ENCODE peak calls at places on chromosome 4, in five cellular contexts. O is CD8-positive, alpha-beta T cell; B is K562; R is transverse colon; Y is cardiac fibroblast. Z is an unnamed sample.
A peak's percentile ranks its signal among the peaks of the same experiment; 100 is the strongest.

GRCh38 chr4:134327274-134328122 is 125.9 kb upstream of the PABPC4L start:
- DNase-seq in Y (no peak), O (no peak), B (peak; percentile 28), R (no peak), Z (no peak)

GRCh38 chr4:80989921-80990544 is 40.5 kb upstream of the BMP3 start:
- DNase-seq in B (peak; percentile 22), Y (peak; percentile 78), O (peak; percentile 17), R (no peak), Z (peak; percentile 70)

GRCh38 chr4:172892300-172892699 is 276.3 kb upstream of the GALNT7 start:
- DNase-seq in B (peak; percentile 26), Y (peak; percentile 5), R (no peak), O (no peak), Z (peak; percentile 51)

GRCh38 chr4:16590792-16591191 is 307.7 kb downstream of the LDB2 start:
- DNase-seq in Y (no peak), O (no peak), B (no peak), R (no peak), Z (no peak)

GRCh38 chr4:60216752-60217151 is 983.4 kb upstream of the ADGRL3 start:
- DNase-seq in O (no peak), Y (peak; percentile 53), R (no peak), B (no peak), Z (peak; percentile 76)

GRCh38 chr4:59818656-59819055 is 1381.5 kb upstream of the ADGRL3 start:
- DNase-seq in R (no peak), O (no peak), Y (no peak), B (no peak), Z (peak; percentile 39)

GRCh38 chr4:89072921-89073320 is 15.9 kb upstream of the FAM13A start:
- DNase-seq in B (no peak), O (no peak), Y (no peak), R (no peak), Z (no peak)

GRCh38 chr4:128668566-128668965 is 140.9 kb upstream of the JADE1 start:
- DNase-seq in B (no peak), R (no peak), O (no peak), Y (no peak), Z (no peak)

GRCh38 chr4:48081196-48081595 is 52.9 kb downstream of the TXK start:
- DNase-seq in O (no peak), Y (no peak), B (no peak), R (no peak), Z (no peak)

GRCh38 chr4:139973015-139973414 is 181.0 kb downstream of the MAML3 start:
- DNase-seq in O (no peak), R (no peak), B (no peak), Y (no peak), Z (no peak)

GRCh38 chr4:16836324-16836723 is 62.1 kb downstream of the LDB2 start:
- DNase-seq in O (no peak), R (no peak), B (no peak), Y (no peak), Z (no peak)

GRCh38 chr4:176222149-176222548 is 26.8 kb upstream of the SPATA4 start:
- DNase-seq in O (no peak), R (no peak), Y (no peak), B (no peak), Z (no peak)

GRCh38 chr4:118680808-118681207 is 4.4 kb upstream of the METTL14 start:
- DNase-seq in R (no peak), Y (no peak), B (no peak), O (no peak), Z (no peak)

GRCh38 chr4:96833831-96834230 is 993.9 kb downstream of the PDHA2 start:
- DNase-seq in O (no peak), B (no peak), Y (no peak), R (no peak), Z (peak; percentile 14)

GRCh38 chr4:126318376-126318775 is 1003.6 kb downstream of the FAT4 start:
- DNase-seq in R (no peak), O (no peak), B (no peak), Y (no peak), Z (no peak)

GRCh38 chr4:116925900-116926457 is 159.4 kb downstream of the TRAM1L1 start:
- DNase-seq in B (no peak), Y (no peak), O (no peak), R (no peak), Z (no peak)

GRCh38 chr4:184924516-184924915 is 93.8 kb upstream of the HELT start:
- DNase-seq in B (no peak), O (no peak), Y (no peak), R (no peak), Z (no peak)

GRCh38 chr4:16226816-16227461 is 668 bp upstream of the TAPT1 start:
- DNase-seq in R (peak; percentile 69), B (peak; percentile 52), O (peak; percentile 24), Y (peak; percentile 26), Z (peak; percentile 45)

GRCh38 chr4:27016551-27016950 is 155.9 kb downstream of the STIM2 start:
- DNase-seq in B (no peak), R (no peak), O (no peak), Y (no peak), Z (no peak)

GRCh38 chr4:83328486-83328885 is 6.2 kb downstream of the HPSE start:
- DNase-seq in B (peak; percentile 15), O (no peak), Y (no peak), R (no peak), Z (no peak)

GRCh38 chr4:104017213-104017612 is 297.4 kb upstream of the TACR3 start:
- DNase-seq in B (no peak), R (no peak), O (no peak), Y (no peak), Z (no peak)

GRCh38 chr4:101600287-101600686 is 190.2 kb upstream of the BANK1 start:
- DNase-seq in Y (no peak), B (no peak), O (no peak), R (no peak), Z (no peak)

GRCh38 chr4:81255524-81255923 is 40.5 kb upstream of the PRKG2 start:
- DNase-seq in O (no peak), B (no peak), Y (peak; percentile 63), R (no peak), Z (peak; percentile 47)

GRCh38 chr4:10582059-10582686 is 102.4 kb downstream of the CLNK start:
- DNase-seq in R (peak; percentile 36), Y (peak; percentile 73), O (peak; percentile 21), B (peak; percentile 57), Z (peak; percentile 69)

GRCh38 chr4:159296061-159296460 is 193.2 kb downstream of the RAPGEF2 start:
- DNase-seq in R (no peak), O (no peak), Y (no peak), B (no peak), Z (peak; percentile 56)

GRCh38 chr4:138216272-138216867 is 25.8 kb downstream of the SLC7A11 start:
- DNase-seq in B (no peak), R (no peak), Y (no peak), O (no peak), Z (no peak)

GRCh38 chr4:142271832-142272231 is 574.3 kb downstream of the INPP4B start:
- DNase-seq in R (no peak), O (no peak), Y (no peak), B (no peak), Z (no peak)

GRCh38 chr4:48167538-48168263 is 33.7 kb upstream of the TXK start:
- DNase-seq in Y (no peak), R (no peak), O (no peak), B (no peak), Z (no peak)

GRCh38 chr4:74934016-74934821 is 1.3 kb downstream of the PARM1 start:
- DNase-seq in Y (peak; percentile 26), O (no peak), R (peak; percentile 54), B (no peak), Z (peak; percentile 33)

GRCh38 chr4:90113881-90114457 is 13.2 kb upstream of the CCSER1 start:
- DNase-seq in Y (no peak), O (no peak), R (no peak), B (no peak), Z (no peak)

GRCh38 chr4:114005569-114006442 is 26.4 kb upstream of the ARSJ start:
- DNase-seq in Y (peak; percentile 70), B (no peak), O (no peak), R (no peak), Z (peak; percentile 60)

GRCh38 chr4:56051049-56051709 is 102.4 kb downstream of the CEP135 start:
- DNase-seq in B (no peak), Y (no peak), R (no peak), O (no peak), Z (no peak)

GRCh38 chr4:23770011-23770410 is 119.8 kb downstream of the PPARGC1A start:
- DNase-seq in Y (peak; percentile 14), O (no peak), B (no peak), R (no peak), Z (peak; percentile 38)

GRCh38 chr4:158239196-158239595 is 28.9 kb downstream of the TMEM144 start:
- DNase-seq in B (no peak), R (no peak), O (no peak), Y (no peak), Z (no peak)

GRCh38 chr4:19722404-19722803 is 529.3 kb upstream of the SLIT2 start:
- DNase-seq in R (no peak), B (no peak), Y (no peak), O (no peak), Z (no peak)

GRCh38 chr4:107153956-107154355 is 117.8 kb upstream of the DKK2 start:
- DNase-seq in Y (no peak), O (no peak), R (no peak), B (no peak), Z (no peak)

GRCh38 chr4:88012652-88013051 is 5.2 kb downstream of the PKD2 start:
- DNase-seq in O (no peak), B (no peak), Y (no peak), R (no peak), Z (no peak)

GRCh38 chr4:99301376-99302164 is 10.8 kb upstream of the ADH1A start:
- DNase-seq in R (no peak), O (no peak), Y (peak; percentile 41), B (no peak), Z (peak; percentile 41)

DNA sequence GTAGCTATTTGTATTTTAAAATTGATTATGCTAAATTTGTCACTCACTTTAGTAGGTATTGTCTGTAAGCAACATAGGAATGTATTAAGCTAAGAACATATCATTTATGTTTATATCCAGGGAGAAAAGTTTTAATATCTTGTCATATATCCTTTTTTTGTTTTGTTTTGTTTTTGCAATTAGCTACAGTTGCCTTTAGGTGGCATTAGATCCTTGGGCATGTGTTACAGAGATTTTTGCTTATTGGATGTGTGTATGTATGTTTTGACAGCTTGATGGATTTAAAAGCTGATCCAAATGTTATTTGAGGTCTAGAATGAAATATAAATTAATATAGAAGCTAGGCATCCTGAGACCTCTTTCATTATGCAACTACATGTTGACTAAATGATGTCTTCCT is 36.1 kb upstream of the OTUD4 start:
- DNase-seq in B (no peak), Y (peak; percentile 62), O (no peak), R (no peak), Z (peak; percentile 48)
- TF ChIP-seq CTCF in B (peak; percentile 48), Y (peak; percentile 72), O (no peak), R (no peak), Z (peak; percentile 61)

GRCh38 chr4:8516061-8516573 is 64.1 kb upstream of the GPR78 start:
- DNase-seq in R (no peak), O (no peak), Y (no peak), B (no peak), Z (no peak)
- TF ChIP-seq CTCF in R (no peak), O (no peak), Y (no peak), B (no peak), Z (no peak)

GRCh38 chr4:131091896-131092295 is 1995.9 kb downstream of the C4orf33 start:
- DNase-seq in O (no peak), B (no peak), Y (peak; percentile 45), R (no peak), Z (peak; percentile 60)
- TF ChIP-seq CTCF in O (no peak), B (no peak), Y (peak; percentile 11), R (no peak), Z (peak; percentile 45)

GRCh38 chr4:152981842-152982241 is 45.7 kb downstream of the FHDC1 start:
- DNase-seq in R (no peak), Y (no peak), B (no peak), O (no peak), Z (peak; percentile 17)
- TF ChIP-seq CTCF in R (no peak), Y (no peak), B (no peak), O (no peak), Z (no peak)